ENCODE peak calls at places on chromosome 10, in four cellular contexts. One of them, this sample, is unnamed.

GRCh38 chr10:101941871-101942270 is 98.3 kb upstream of the KCNIP2 start:
- DNase-seq in astrocyte of the hippocampus: no peak
- DNase-seq in sigmoid colon: no peak
- DNase-seq in activated CD4-positive, CD25-positive, alpha-beta regulatory T cell: no peak
- DNase-seq in this sample: no peak

GRCh38 chr10:124474502-124475070 is 13.0 kb downstream of the LHPP start:
- DNase-seq in astrocyte of the hippocampus: no peak
- DNase-seq in sigmoid colon: no peak
- DNase-seq in activated CD4-positive, CD25-positive, alpha-beta regulatory T cell: no peak
- DNase-seq in this sample: no peak

GRCh38 chr10:129442866-129443265 is 24.2 kb upstream of the MGMT start:
- DNase-seq in astrocyte of the hippocampus: no peak
- DNase-seq in sigmoid colon: no peak
- DNase-seq in activated CD4-positive, CD25-positive, alpha-beta regulatory T cell: no peak
- DNase-seq in this sample: no peak

GRCh38 chr10:4812952-4813351 is 13.1 kb upstream of the AKR1E2 start:
- DNase-seq in astrocyte of the hippocampus: peak; percentile 73
- DNase-seq in sigmoid colon: no peak
- DNase-seq in activated CD4-positive, CD25-positive, alpha-beta regulatory T cell: no peak
- DNase-seq in this sample: no peak

GRCh38 chr10:79112898-79113431 is 44.2 kb downstream of the ZMIZ1 start:
- DNase-seq in astrocyte of the hippocampus: peak; percentile 83
- DNase-seq in sigmoid colon: peak; percentile 91
- DNase-seq in activated CD4-positive, CD25-positive, alpha-beta regulatory T cell: no peak
- DNase-seq in this sample: no peak

GRCh38 chr10:61882621-61883375 is 18.7 kb upstream of the ARID5B start:
- DNase-seq in astrocyte of the hippocampus: peak; percentile 31
- DNase-seq in sigmoid colon: no peak
- DNase-seq in activated CD4-positive, CD25-positive, alpha-beta regulatory T cell: peak; percentile 31
- DNase-seq in this sample: no peak

GRCh38 chr10:7264313-7264741 is 146.5 kb downstream of the SFMBT2 start:
- DNase-seq in astrocyte of the hippocampus: peak; percentile 51
- DNase-seq in sigmoid colon: no peak
- DNase-seq in activated CD4-positive, CD25-positive, alpha-beta regulatory T cell: no peak
- DNase-seq in this sample: no peak

GRCh38 chr10:72679838-72680241 is 12.1 kb upstream of the MCU start:
- DNase-seq in astrocyte of the hippocampus: no peak
- DNase-seq in sigmoid colon: no peak
- DNase-seq in activated CD4-positive, CD25-positive, alpha-beta regulatory T cell: no peak
- DNase-seq in this sample: no peak

GRCh38 chr10:5599613-5600520 is 66.5 kb downstream of the ASB13 start:
- DNase-seq in astrocyte of the hippocampus: no peak
- DNase-seq in sigmoid colon: no peak
- DNase-seq in activated CD4-positive, CD25-positive, alpha-beta regulatory T cell: no peak
- DNase-seq in this sample: no peak

GRCh38 chr10:71975891-71976725 is 11.9 kb downstream of the CHST3 start:
- DNase-seq in astrocyte of the hippocampus: peak; percentile 70
- DNase-seq in sigmoid colon: peak; percentile 86
- DNase-seq in activated CD4-positive, CD25-positive, alpha-beta regulatory T cell: no peak
- DNase-seq in this sample: no peak

GRCh38 chr10:28291881-28292297 is 11.0 kb downstream of the MPP7 start:
- DNase-seq in astrocyte of the hippocampus: peak; percentile 73
- DNase-seq in sigmoid colon: no peak
- DNase-seq in activated CD4-positive, CD25-positive, alpha-beta regulatory T cell: no peak
- DNase-seq in this sample: no peak